ENCODE peak calls at places on chromosomes 2 and 18, in nine cellular contexts. U is AG04450; E is AG08395; O is hepatocyte; W is stimulated activated naive CD8-positive, alpha-beta T cell treated with anti-CD3 and anti-CD28 coated beads, Interleukin-15, Interleukin-2, amounts not matched to agents 100 U/mL and 50 U/mL, for 24 hours; D is activated CD4-positive, alpha-beta T cell treated with anti-CD3 and anti-CD28 coated beads, Interleukin-2, amount 10 ng/mL, durations not matched to agents 24 days and 14 days; K is mucosa of gallbladder; T is nucleus accumbens; N is EL. V is an unnamed sample.

GRCh38 chr2:203122317-203122998 is 107.8 kb downstream of the NBEAL1 start:
- DNase-seq in U (no peak), E (no peak), O (peak), W (no peak), D (no peak), K (no peak), T (no peak), N (peak), V (no peak)

GRCh38 chr2:239238381-239238780 is 162.4 kb downstream of the HDAC4 start:
- DNase-seq in U (no peak), E (no peak), O (no peak), W (no peak), D (no peak), K (no peak), T (no peak), N (no peak), V (no peak)

GRCh38 chr2:27730980-27731691 is 40.4 kb upstream of the MRPL33 start:
- DNase-seq in U (no peak), E (no peak), O (no peak), W (no peak), D (no peak), K (no peak), T (no peak), N (no peak), V (no peak)

GRCh38 chr2:213271947-213272346 is 12.3 kb upstream of the SPAG16 start:
- DNase-seq in U (no peak), E (no peak), O (no peak), W (no peak), D (no peak), K (no peak), T (no peak), N (no peak), V (no peak)

GRCh38 chr2:200604571-200605255 is 18.9 kb downstream of the AOX1 start:
- DNase-seq in U (no peak), E (no peak), O (no peak), W (no peak), D (peak), K (no peak), T (no peak), N (peak), V (no peak)

GRCh38 chr2:170817999-170818293 is 1.3 kb downstream of the GAD1 start:
- DNase-seq in U (no peak), E (peak), O (no peak), W (peak), D (peak), K (no peak), T (no peak), N (no peak), V (no peak)

GRCh38 chr18:37946324-37946723 is 380.7 kb upstream of the CELF4 start:
- DNase-seq in U (no peak), E (no peak), O (no peak), W (no peak), D (no peak), K (no peak), T (no peak), N (no peak), V (no peak)

GRCh38 chr2:231900486-231900942 is 25.7 kb downstream of the NPPC start:
- DNase-seq in U (peak), E (peak), O (peak), W (peak), D (peak), K (peak), T (peak), N (peak), V (peak)

GRCh38 chr2:18119883-18120282 is 241.4 kb downstream of the KCNS3 start:
- DNase-seq in U (peak), E (peak), O (no peak), W (no peak), D (no peak), K (no peak), T (no peak), N (peak), V (no peak)

GRCh38 chr18:44791520-44791919 is 110.8 kb downstream of the SETBP1 start:
- DNase-seq in U (no peak), E (no peak), O (no peak), W (no peak), D (no peak), K (no peak), T (no peak), N (no peak), V (no peak)

V was measured in stomach.